ENCODE peak calls at places on chromosomes 12 and 14, in five cellular contexts. One of them, this sample, is unnamed. For H3K9me3, the result is how much of the 10 kb centered on the place peaks cover.

GRCh38 chr14:54784657-54785056 is 118.0 kb downstream of the GCH1 start:
- DNase-seq in H9: no peak
- DNase-seq in transverse colon: no peak
- DNase-seq in AG04450: no peak
- DNase-seq in upper lobe of right lung: no peak
- DNase-seq in this sample: peak

GRCh38 chr14:70143306-70143705 is 45.4 kb downstream of the SLC8A3 start:
- DNase-seq in H9: no peak
- DNase-seq in transverse colon: no peak
- DNase-seq in AG04450: no peak
- DNase-seq in upper lobe of right lung: no peak
- DNase-seq in this sample: no peak

GRCh38 chr14:48027115-48027514 is 351.7 kb upstream of the MDGA2 start:
- DNase-seq in H9: no peak
- DNase-seq in transverse colon: no peak
- DNase-seq in AG04450: no peak
- DNase-seq in upper lobe of right lung: no peak
- DNase-seq in this sample: no peak

GRCh38 chr14:41859336-41859735 is 252.7 kb downstream of the LRFN5 start:
- DNase-seq in H9: no peak
- DNase-seq in transverse colon: no peak
- DNase-seq in AG04450: no peak
- DNase-seq in upper lobe of right lung: no peak
- DNase-seq in this sample: no peak

GRCh38 chr12:29164477-29165163 is 15.5 kb downstream of the FAR2 start:
- DNase-seq in H9: no peak
- DNase-seq in transverse colon: no peak
- DNase-seq in AG04450: no peak
- DNase-seq in upper lobe of right lung: no peak
- DNase-seq in this sample: no peak

GRCh38 chr14:97120204-97121120 is 323.3 kb downstream of the VRK1 start:
- DNase-seq in H9: no peak
- DNase-seq in transverse colon: no peak
- DNase-seq in AG04450: no peak
- DNase-seq in upper lobe of right lung: no peak
- DNase-seq in this sample: no peak

GRCh38 chr12:8829128-8829524 is 6.7 kb downstream of the A2ML1 start:
- DNase-seq in H9: peak
- DNase-seq in transverse colon: no peak
- DNase-seq in AG04450: no peak
- DNase-seq in upper lobe of right lung: no peak
- DNase-seq in this sample: no peak

GRCh38 chr14:37384870-37385596 is 187.3 kb downstream of the MIPOL1 start:
- DNase-seq in H9: no peak
- DNase-seq in transverse colon: no peak
- DNase-seq in AG04450: no peak
- DNase-seq in upper lobe of right lung: no peak
- DNase-seq in this sample: no peak

GRCh38 chr12:127108360-127109215 is 1158.4 kb upstream of the TMEM132C start:
- DNase-seq in H9: peak
- DNase-seq in transverse colon: peak
- DNase-seq in AG04450: no peak
- DNase-seq in upper lobe of right lung: peak
- DNase-seq in this sample: no peak

GRCh38 chr14:73738518-73739173 is 24.5 kb upstream of the PNMA1 start:
- DNase-seq in H9: peak
- DNase-seq in transverse colon: no peak
- DNase-seq in AG04450: no peak
- DNase-seq in upper lobe of right lung: no peak
- DNase-seq in this sample: no peak

GRCh38 chr14:105919458-105920150 is 393.2 kb downstream of the TMEM121 start:
- DNase-seq in H9: no peak
- DNase-seq in transverse colon: no peak
- DNase-seq in AG04450: no peak
- DNase-seq in upper lobe of right lung: peak
- DNase-seq in this sample: peak

GRCh38 chr14:105913861-105914260 is 387.5 kb downstream of the TMEM121 start:
- DNase-seq in H9: no peak
- DNase-seq in transverse colon: no peak
- DNase-seq in AG04450: no peak
- DNase-seq in upper lobe of right lung: no peak
- DNase-seq in this sample: peak

GRCh38 chr14:105918496-105919262 is 392.3 kb downstream of the TMEM121 start:
- DNase-seq in H9: no peak
- DNase-seq in transverse colon: no peak
- DNase-seq in AG04450: no peak
- DNase-seq in upper lobe of right lung: peak
- DNase-seq in this sample: peak

GRCh38 chr14:105914738-105915385 is 388.5 kb downstream of the TMEM121 start:
- DNase-seq in H9: no peak
- DNase-seq in transverse colon: no peak
- DNase-seq in AG04450: no peak
- DNase-seq in upper lobe of right lung: peak
- DNase-seq in this sample: peak

GRCh38 chr14:105917933-105918436 is 391.6 kb downstream of the TMEM121 start:
- DNase-seq in H9: no peak
- DNase-seq in transverse colon: no peak
- DNase-seq in AG04450: no peak
- DNase-seq in upper lobe of right lung: peak
- DNase-seq in this sample: peak
- H3K9me3 ChIP-seq in H9: half or more
- H3K9me3 ChIP-seq in transverse colon: under half
- H3K9me3 ChIP-seq in AG04450: half or more
- H3K9me3 ChIP-seq in upper lobe of right lung: under half
- H3K9me3 ChIP-seq in this sample: under half

GRCh38 chr12:111122458-111122878 is 202.1 kb upstream of the MYL2 start:
- DNase-seq in H9: no peak
- DNase-seq in transverse colon: no peak
- DNase-seq in AG04450: no peak
- DNase-seq in upper lobe of right lung: no peak
- DNase-seq in this sample: no peak

GRCh38 chr12:111124183-111124582 is 203.8 kb upstream of the MYL2 start:
- DNase-seq in H9: no peak
- DNase-seq in transverse colon: no peak
- DNase-seq in AG04450: no peak
- DNase-seq in upper lobe of right lung: no peak
- DNase-seq in this sample: no peak

GRCh38 chr12:111121840-111122239 is 201.5 kb upstream of the MYL2 start:
- DNase-seq in H9: no peak
- DNase-seq in transverse colon: no peak
- DNase-seq in AG04450: no peak
- DNase-seq in upper lobe of right lung: no peak
- DNase-seq in this sample: no peak

GRCh38 chr12:111126331-111126730 is 206.0 kb upstream of the MYL2 start:
- DNase-seq in H9: no peak
- DNase-seq in transverse colon: no peak
- DNase-seq in AG04450: no peak
- DNase-seq in upper lobe of right lung: no peak
- DNase-seq in this sample: no peak

DNA sequence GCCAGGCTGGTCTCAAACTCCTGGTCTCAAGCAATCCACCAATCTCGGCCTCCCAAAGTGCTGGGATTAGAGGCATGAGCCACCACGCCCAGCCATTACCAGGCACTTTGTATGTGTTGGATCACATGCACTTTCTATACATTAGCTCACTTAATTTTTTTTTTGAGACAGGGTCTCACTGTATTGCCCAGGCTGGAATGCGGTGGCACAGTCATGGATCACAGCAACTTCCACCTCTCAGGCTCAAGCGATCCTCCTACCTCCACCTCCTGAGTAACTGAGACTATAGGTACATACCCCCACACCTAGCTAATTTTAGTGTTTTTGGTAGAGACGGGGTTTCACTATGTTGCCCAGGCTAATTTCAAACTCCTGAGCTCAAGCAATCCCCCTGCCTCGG is 203.0 kb upstream of the MYL2 start:
- DNase-seq in H9: no peak
- DNase-seq in transverse colon: no peak
- DNase-seq in AG04450: no peak
- DNase-seq in upper lobe of right lung: no peak
- DNase-seq in this sample: no peak
- TF ChIP-seq CTCF in H9: no peak
- TF ChIP-seq CTCF in transverse colon: no peak
- TF ChIP-seq CTCF in AG04450: no peak
- TF ChIP-seq CTCF in upper lobe of right lung: no peak
- TF ChIP-seq CTCF in this sample: no peak

DNA sequence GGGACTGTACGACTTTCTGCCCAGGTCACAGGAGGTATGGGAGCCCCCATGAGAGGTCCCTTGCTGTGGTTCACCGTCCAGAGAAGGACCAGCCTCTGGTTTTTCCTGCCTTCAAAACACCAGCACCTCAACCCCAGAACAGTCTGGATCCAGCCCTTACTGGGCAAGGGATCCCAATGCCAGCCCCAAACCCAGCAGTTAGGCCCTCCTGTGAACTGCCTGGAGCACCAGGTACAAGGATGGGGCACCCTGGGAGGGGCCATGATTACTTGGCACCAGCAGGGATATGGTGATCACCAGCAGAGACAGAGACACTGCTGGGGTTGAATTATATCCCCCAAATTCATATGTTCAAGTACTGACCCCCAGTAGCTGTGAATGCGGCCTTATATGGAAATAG is 20.0 kb downstream of the ANHX start:
- DNase-seq in H9: no peak
- DNase-seq in transverse colon: no peak
- DNase-seq in AG04450: no peak
- DNase-seq in upper lobe of right lung: no peak
- DNase-seq in this sample: no peak
- H3K9me3 ChIP-seq in H9: half or more
- H3K9me3 ChIP-seq in transverse colon: half or more
- H3K9me3 ChIP-seq in AG04450: half or more
- H3K9me3 ChIP-seq in upper lobe of right lung: under half
- H3K9me3 ChIP-seq in this sample: half or more

GRCh38 chr12:6376079-6376941 is 947 bp upstream of the SCNN1A start:
- DNase-seq in H9: peak
- DNase-seq in transverse colon: peak
- DNase-seq in AG04450: no peak
- DNase-seq in upper lobe of right lung: peak
- DNase-seq in this sample: peak
- TF ChIP-seq CTCF in H9: peak
- TF ChIP-seq CTCF in transverse colon: peak
- TF ChIP-seq CTCF in AG04450: peak
- TF ChIP-seq CTCF in upper lobe of right lung: peak
- TF ChIP-seq CTCF in this sample: peak

GRCh38 chr12:132272706-132273105 is 56.7 kb downstream of the GALNT9 start:
- DNase-seq in H9: no peak
- DNase-seq in transverse colon: no peak
- DNase-seq in AG04450: no peak
- DNase-seq in upper lobe of right lung: no peak
- DNase-seq in this sample: no peak

GRCh38 chr12:132270969-132271754 is 58.2 kb downstream of the GALNT9 start:
- DNase-seq in H9: no peak
- DNase-seq in transverse colon: no peak
- DNase-seq in AG04450: no peak
- DNase-seq in upper lobe of right lung: no peak
- DNase-seq in this sample: no peak

GRCh38 chr12:132273992-132274334 is 55.4 kb downstream of the GALNT9 start:
- DNase-seq in H9: no peak
- DNase-seq in transverse colon: no peak
- DNase-seq in AG04450: no peak
- DNase-seq in upper lobe of right lung: no peak
- DNase-seq in this sample: peak

GRCh38 chr12:132270516-132270915 is 58.9 kb downstream of the GALNT9 start:
- DNase-seq in H9: no peak
- DNase-seq in transverse colon: no peak
- DNase-seq in AG04450: no peak
- DNase-seq in upper lobe of right lung: no peak
- DNase-seq in this sample: no peak

DNA sequence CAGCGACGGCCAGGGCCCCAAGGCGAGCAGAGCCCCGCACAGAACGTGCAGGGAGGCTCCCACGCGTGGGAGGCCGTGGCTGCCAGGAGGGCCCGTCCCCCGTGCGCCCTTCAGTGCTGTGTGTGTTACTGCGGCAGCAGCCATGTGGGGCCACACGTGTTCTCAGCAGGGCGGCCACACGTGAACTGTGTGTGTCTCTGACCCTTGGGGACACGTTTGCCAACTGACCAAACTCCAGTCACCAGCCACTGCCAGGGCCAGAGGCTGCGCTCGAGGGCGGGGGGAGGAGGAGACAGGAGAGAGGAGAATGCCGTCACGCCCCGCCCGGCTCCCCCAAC is 57.7 kb downstream of the GALNT9 start:
- DNase-seq in H9: no peak
- DNase-seq in transverse colon: no peak
- DNase-seq in AG04450: no peak
- DNase-seq in upper lobe of right lung: no peak
- DNase-seq in this sample: no peak
- H3K9me3 ChIP-seq in H9: under half
- H3K9me3 ChIP-seq in transverse colon: under half
- H3K9me3 ChIP-seq in AG04450: under half
- H3K9me3 ChIP-seq in upper lobe of right lung: under half
- H3K9me3 ChIP-seq in this sample: under half

This sample was measured in kidney.